ENCODE peak calls at places on chromosomes 3 and 15, in ten cellular contexts. G is heart right ventricle, L is lower lobe of right lung, Q is lung, T is DND-41, P is esophagus muscularis mucosa, F is H1, X is uterus, K is K562, W is breast epithelium. I is an unnamed sample.

GRCh38 chr3:114727373-114727772 is 419.7 kb downstream of the ZBTB20 start:
- DNase-seq in F (no peak), G (no peak), W (no peak), P (no peak), K (no peak), X (no peak), L (no peak), T (no peak), Q (no peak), I (no peak)

GRCh38 chr3:20648294-20648693 is 462.3 kb upstream of the SGO1 start:
- DNase-seq in T (no peak), X (no peak), P (no peak), W (no peak), Q (no peak), G (no peak), K (no peak), F (no peak), L (no peak), I (no peak)

GRCh38 chr15:97691799-97692198 is 268.7 kb upstream of the ARRDC4 start:
- DNase-seq in K (no peak), P (no peak), L (no peak), X (no peak), F (no peak), T (no peak), W (no peak), G (no peak), Q (no peak), I (no peak)

GRCh38 chr3:98914210-98915080 is 12.9 kb upstream of the DCBLD2 start:
- DNase-seq in W (no peak), X (no peak), L (no peak), G (no peak), T (no peak), K (no peak), P (no peak), Q (no peak), F (no peak), I (no peak)

GRCh38 chr3:48402281-48402732 is 27.6 kb downstream of the PLXNB1 start:
- DNase-seq in P (peak; percentile 98), W (peak; percentile 75), L (peak; percentile 64), K (no peak), G (no peak), F (no peak), T (peak; percentile 3), Q (peak; percentile 64), X (peak; percentile 95), I (peak; percentile 96)

GRCh38 chr3:189457201-189457607 is 174.0 kb upstream of the TP63 start:
- DNase-seq in G (peak; percentile 4), L (no peak), W (no peak), Q (no peak), T (no peak), F (no peak), K (no peak), X (no peak), P (no peak), I (no peak)

GRCh38 chr3:65659396-65659795 is 379.3 kb downstream of the MAGI1 start:
- DNase-seq in W (no peak), T (no peak), F (no peak), X (no peak), L (no peak), P (no peak), G (no peak), K (peak; percentile 14), Q (no peak), I (no peak)

GRCh38 chr3:49929333-49930240 is at the start of gene MON1A:
- DNase-seq in G (peak; percentile 97), Q (peak; percentile 98), W (peak; percentile 94), K (peak; percentile 95), L (peak; percentile 97), F (no peak), T (peak; percentile 83), X (peak; percentile 95), P (peak; percentile 98), I (peak; percentile 96)

DNA sequence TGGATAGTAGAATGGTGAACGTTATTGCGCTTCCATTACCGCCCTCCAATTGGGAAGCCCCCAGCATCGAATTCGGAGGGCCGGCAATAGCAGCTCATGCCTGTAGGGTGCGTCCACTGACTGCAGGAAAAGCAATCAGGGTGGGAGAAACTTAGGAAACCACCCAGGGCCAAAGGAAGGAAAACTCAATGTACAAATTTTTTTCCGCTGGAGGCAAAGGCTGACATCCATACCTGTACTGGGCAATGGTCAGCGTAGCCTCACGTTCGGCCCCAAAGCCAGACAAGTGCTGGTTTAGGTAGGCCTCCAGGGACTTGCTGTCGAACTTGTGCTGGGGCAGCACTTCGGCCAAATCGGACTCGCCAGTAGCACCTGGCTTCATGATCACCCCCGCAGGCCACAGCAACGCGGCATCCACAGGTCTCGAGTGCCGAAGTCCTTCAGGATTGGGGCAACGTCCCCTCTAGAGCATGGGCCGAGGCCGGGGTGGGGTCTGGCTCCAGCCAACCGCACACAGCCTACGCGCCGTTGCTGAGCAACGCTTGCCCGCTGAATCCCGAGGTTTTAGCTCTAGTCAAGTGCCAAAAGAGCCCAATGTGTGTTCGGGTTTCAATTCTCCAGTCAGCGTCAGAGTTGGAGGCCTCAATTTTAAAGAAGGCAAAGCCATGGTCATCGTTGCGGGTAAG is at the start of gene ACAD11:
- DNase-seq in G (peak; percentile 66), K (peak; percentile 63), W (peak; percentile 62), Q (peak; percentile 82), F (no peak), L (peak; percentile 93), P (peak; percentile 93), T (peak; percentile 46), X (peak; percentile 75), I (peak; percentile 81)
- TF ChIP-seq CTCF in G (peak; percentile 31), K (peak; percentile 56), W (peak; percentile 56), Q (peak; percentile 37), F (peak; percentile 59), L (peak; percentile 70), P (peak; percentile 84), T (peak; percentile 61), X (peak; percentile 75), I (peak; percentile 79)

GRCh38 chr3:141125351-141125750 is 74.2 kb downstream of the SPSB4 start:
- DNase-seq in P (peak; percentile 74), T (no peak), W (no peak), G (no peak), L (no peak), Q (no peak), K (no peak), X (no peak), F (no peak), I (no peak)

GRCh38 chr3:141126661-141127343 is 75.7 kb downstream of the SPSB4 start:
- DNase-seq in L (no peak), W (no peak), K (no peak), Q (peak; percentile 22), X (no peak), G (no peak), F (no peak), P (peak; percentile 53), T (no peak), I (peak; percentile 26)

GRCh38 chr3:141122455-141123030 is 71.4 kb downstream of the SPSB4 start:
- DNase-seq in K (no peak), T (peak; percentile 25), F (no peak), X (no peak), L (no peak), G (no peak), W (no peak), Q (no peak), P (peak; percentile 29), I (no peak)

GRCh38 chr3:141124715-141125114 is 73.6 kb downstream of the SPSB4 start:
- DNase-seq in X (no peak), W (no peak), G (no peak), K (no peak), P (peak; percentile 88), T (no peak), F (no peak), L (no peak), Q (no peak), I (no peak)

GRCh38 chr3:141123677-141124410 is 72.7 kb downstream of the SPSB4 start:
- DNase-seq in P (peak; percentile 78), Q (peak; percentile 21), K (no peak), G (peak; percentile 22), X (no peak), T (no peak), L (no peak), W (no peak), F (no peak), I (peak; percentile 57)
- H3K27me3 ChIP-seq in P (no peaks in the 10 kb centered on the region), Q (no peaks in the 10 kb centered on the region), K (peaks cover 29% of the 10 kb centered on the region), G (no peaks in the 10 kb centered on the region), X (no peaks in the 10 kb centered on the region), T (no peaks in the 10 kb centered on the region), L (no peaks in the 10 kb centered on the region), W (no peaks in the 10 kb centered on the region), F (no peaks in the 10 kb centered on the region), I (no peaks in the 10 kb centered on the region)

GRCh38 chr15:89359471-89360293 is 25.1 kb upstream of the POLG start:
- DNase-seq in T (no peak), P (no peak), W (no peak), F (no peak), L (no peak), G (no peak), Q (no peak), X (no peak), K (no peak), I (no peak)
- H3K4me1 ChIP-seq in T (peaks cover 11% of the 10 kb centered on the region), P (peaks cover 27% of the 10 kb centered on the region), W (peaks cover 7% of the 10 kb centered on the region), F (peaks cover 27% of the 10 kb centered on the region), L (peaks cover 22% of the 10 kb centered on the region), G (peaks cover 6% of the 10 kb centered on the region), Q (peaks cover 7% of the 10 kb centered on the region), X (peaks cover 11% of the 10 kb centered on the region), K (no peaks in the 10 kb centered on the region), I (peaks cover 29% of the 10 kb centered on the region)

GRCh38 chr3:184239710-184240109 is 9.1 kb downstream of the ALG3 start:
- DNase-seq in K (no peak), Q (no peak), P (no peak), W (no peak), F (no peak), T (no peak), X (no peak), G (no peak), L (peak; percentile 19), I (no peak)

GRCh38 chr3:184241141-184241446 is 7.7 kb downstream of the ALG3 start:
- DNase-seq in W (no peak), X (no peak), L (peak; percentile 45), T (no peak), K (no peak), Q (no peak), F (no peak), P (no peak), G (no peak), I (no peak)

GRCh38 chr3:184242297-184242685 is 6.5 kb downstream of the ALG3 start:
- DNase-seq in K (no peak), G (no peak), T (no peak), W (no peak), P (no peak), X (no peak), F (no peak), Q (no peak), L (peak; percentile 24), I (no peak)

GRCh38 chr3:184240384-184241140 is 8.2 kb downstream of the ALG3 start:
- DNase-seq in P (no peak), F (no peak), W (no peak), T (peak; percentile 48), G (no peak), X (no peak), Q (no peak), K (peak; percentile 41), L (peak; percentile 43), I (no peak)

DNA sequence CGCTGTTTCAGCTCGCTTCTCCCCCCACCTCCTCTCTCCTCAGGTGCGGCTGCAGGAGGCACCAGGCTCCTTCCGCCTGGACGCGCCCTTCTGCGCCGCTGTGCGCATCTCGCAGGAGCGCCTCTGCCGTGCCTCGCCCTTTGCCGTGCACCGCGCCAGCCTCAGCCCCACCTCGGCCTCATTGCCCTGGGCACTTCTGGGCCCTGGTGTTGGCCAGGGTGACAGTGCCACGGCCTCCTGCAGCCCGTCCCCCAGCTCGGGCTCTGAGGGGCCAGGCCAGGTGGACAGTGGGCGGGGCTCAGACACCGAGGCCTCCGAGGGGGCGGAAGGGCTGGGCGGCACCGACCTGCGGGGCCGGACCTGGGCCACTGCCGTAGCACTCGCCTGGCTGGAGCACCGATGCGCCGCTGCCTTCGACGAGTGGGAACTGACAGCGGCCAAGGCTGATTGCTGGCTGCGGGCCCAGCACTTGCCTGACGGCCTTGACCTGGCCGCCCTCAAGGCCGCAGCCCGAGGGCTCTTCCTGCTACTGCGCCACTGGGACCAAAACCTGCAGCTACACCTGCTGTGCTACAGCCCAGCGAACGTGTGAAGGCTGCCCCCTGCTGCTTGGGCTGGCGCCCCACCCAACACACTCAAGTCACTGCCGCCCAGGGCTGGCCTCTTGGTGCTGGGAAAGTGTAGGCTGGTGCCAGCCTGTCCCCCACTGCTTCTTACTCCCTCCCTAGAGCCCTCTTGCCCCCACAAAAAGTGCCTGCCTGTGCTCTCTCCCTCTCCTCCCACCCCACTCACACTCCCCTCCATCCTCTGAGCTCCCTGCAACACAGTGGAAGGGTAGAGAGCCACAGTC is 7.1 kb downstream of the ALG3 start:
- DNase-seq in Q (peak; percentile 68), L (peak; percentile 74), K (peak; percentile 82), G (no peak), F (no peak), X (no peak), P (no peak), T (peak; percentile 28), W (no peak), I (no peak)
- TF ChIP-seq CTCF in Q (peak; percentile 1), L (peak; percentile 53), K (peak; percentile 93), G (no peak), F (peak; percentile 41), X (peak; percentile 24), P (peak; percentile 55), T (peak; percentile 49), W (peak; percentile 39), I (no peak)